ENCODE peak calls at places on chromosomes 3 and 15, in five cellular contexts. D, Z, Q, K and R are unnamed samples.
A peak's percentile ranks its signal among the peaks of the same experiment; 100 is the strongest.

GRCh38 chr3:140563206-140563605 is 114.7 kb upstream of the TRIM42 start:
- DNase-seq in Z (no peak), K (no peak), D (no peak), Q (no peak), R (no peak)

GRCh38 chr3:4720316-4721075 is 227.3 kb downstream of the ITPR1 start:
- DNase-seq in K (no peak), D (no peak), Q (peak; percentile 70), Z (peak; percentile 24), R (peak; percentile 72)

GRCh38 chr3:56878046-56878445 is 76.3 kb upstream of the ARHGEF3 start:
- DNase-seq in K (no peak), Q (no peak), Z (peak; percentile 37), D (peak; percentile 26), R (no peak)

GRCh38 chr3:59607628-59608027 is 557.8 kb upstream of the CFAP20DC start:
- DNase-seq in D (no peak), Z (no peak), Q (no peak), K (no peak), R (peak; percentile 11)

GRCh38 chr15:70906842-70907241 is 14.2 kb downstream of the LRRC49 start:
- DNase-seq in K (no peak), D (no peak), Z (no peak), Q (no peak), R (no peak)

GRCh38 chr3:52298147-52299098 is 10.8 kb downstream of the GLYCTK start:
- DNase-seq in D (no peak), Z (no peak), K (no peak), Q (no peak), R (no peak)

GRCh38 chr3:193665370-193665989 is 72.5 kb downstream of the OPA1 start:
- DNase-seq in Q (peak; percentile 18), Z (no peak), D (no peak), K (no peak), R (peak; percentile 60)

GRCh38 chr15:55993804-55994539 is 560 bp upstream of the NEDD4 start:
- DNase-seq in Z (no peak), K (peak; percentile 75), Q (peak; percentile 46), D (no peak), R (peak; percentile 68)

GRCh38 chr3:103210583-103210982 is 775.8 kb downstream of the ZPLD1 start:
- DNase-seq in K (no peak), Q (no peak), D (no peak), Z (no peak), R (no peak)

GRCh38 chr3:12370758-12371157 is 81.9 kb downstream of the PPARG start:
- DNase-seq in D (no peak), Z (no peak), K (no peak), Q (no peak), R (no peak)

GRCh38 chr15:90087454-90088154 is 14.7 kb downstream of the IDH2 start:
- DNase-seq in Q (no peak), Z (peak; percentile 38), D (no peak), K (no peak), R (peak; percentile 59)

GRCh38 chr3:138174421-138175122 is at the start of gene DBR1:
- DNase-seq in D (peak; percentile 51), K (peak; percentile 55), Z (peak; percentile 86), Q (peak; percentile 79), R (peak; percentile 86)

GRCh38 chr3:47799733-47800132 is 3.2 kb upstream of the DHX30 start:
- DNase-seq in K (no peak), Z (no peak), D (no peak), Q (no peak), R (no peak)

GRCh38 chr3:146093928-146094327 is 67.1 kb downstream of the PLOD2 start:
- DNase-seq in Q (no peak), Z (no peak), D (no peak), K (no peak), R (peak; percentile 34)

GRCh38 chr3:139664958-139665357 is 12.8 kb downstream of the NMNAT3 start:
- DNase-seq in D (no peak), K (no peak), Q (no peak), Z (no peak), R (no peak)

GRCh38 chr15:101390060-101390459 is 95.0 kb upstream of the SNRPA1 start:
- DNase-seq in D (no peak), K (no peak), Z (no peak), Q (no peak), R (no peak)

GRCh38 chr15:67228286-67228685 is 26.2 kb downstream of the AAGAB start:
- DNase-seq in D (no peak), Q (no peak), Z (no peak), K (no peak), R (no peak)

GRCh38 chr3:6921041-6921440 is 60.1 kb downstream of the GRM7 start:
- DNase-seq in Q (no peak), Z (no peak), D (no peak), K (no peak), R (no peak)

GRCh38 chr15:39275066-39275465 is 305.8 kb upstream of the THBS1 start:
- DNase-seq in Z (no peak), D (no peak), K (no peak), Q (no peak), R (no peak)

GRCh38 chr15:85324202-85324601 is 56.2 kb upstream of the AKAP13 start:
- DNase-seq in Q (no peak), D (no peak), K (no peak), Z (no peak), R (no peak)

GRCh38 chr3:181134873-181135272 is 145.3 kb upstream of the DNAJC19 start:
- DNase-seq in Z (no peak), K (no peak), Q (no peak), D (no peak), R (no peak)

GRCh38 chr3:10263549-10264363 is 15.5 kb downstream of the TATDN2 start:
- DNase-seq in Z (peak; percentile 71), D (no peak), K (no peak), Q (peak; percentile 18), R (peak; percentile 51)